ENCODE peak calls at places on chromosomes 7 and 10, in ten cellular contexts. O is transverse colon, M is A549, Z is stomach, H is NB4, B is HCT116, U is right lobe of liver, W is uterus, N is ovary, L is body of pancreas. D is an unnamed sample.
A peak's percentile ranks its signal among the peaks of the same experiment; 100 is the strongest.

GRCh38 chr10:77325233-77325537 is 312.4 kb downstream of the KCNMA1 start:
- DNase-seq in O (peak; percentile 10), M (no peak), Z (peak; percentile 68), H (no peak), B (no peak), U (no peak), W (no peak), N (no peak), L (peak; percentile 62), D (no peak)

GRCh38 chr7:107091306-107091705 is 46.8 kb downstream of the PRKAR2B start:
- DNase-seq in O (no peak), M (no peak), Z (no peak), H (no peak), B (no peak), U (no peak), W (no peak), N (no peak), L (no peak), D (no peak)

GRCh38 chr7:98418636-98419315 is 17.9 kb upstream of the BAIAP2L1 start:
- DNase-seq in O (peak; percentile 78), M (peak; percentile 100), Z (peak; percentile 84), H (peak; percentile 78), B (peak; percentile 99), U (peak; percentile 93), W (no peak), N (no peak), L (peak; percentile 81), D (no peak)

GRCh38 chr7:45215611-45216062 is 58.0 kb downstream of the RAMP3 start:
- DNase-seq in O (no peak), M (no peak), Z (no peak), H (no peak), B (no peak), U (no peak), W (no peak), N (no peak), L (peak; percentile 26), D (no peak)

GRCh38 chr10:133263674-133264073 is 13.0 kb downstream of the ADAM8 start:
- DNase-seq in O (no peak), M (no peak), Z (no peak), H (no peak), B (no peak), U (no peak), W (no peak), N (no peak), L (no peak), D (no peak)

GRCh38 chr7:69833964-69834363 is 235.7 kb downstream of the AUTS2 start:
- DNase-seq in O (no peak), M (no peak), Z (no peak), H (no peak), B (no peak), U (no peak), W (no peak), N (no peak), L (no peak), D (peak; percentile 39)

GRCh38 chr10:13614530-13615332 is 28.0 kb downstream of the PRPF18 start:
- DNase-seq in O (no peak), M (no peak), Z (no peak), H (no peak), B (no peak), U (no peak), W (no peak), N (no peak), L (no peak), D (no peak)

GRCh38 chr7:2510909-2511768 is 8.4 kb upstream of the LFNG start:
- DNase-seq in O (peak; percentile 61), M (no peak), Z (peak; percentile 69), H (peak; percentile 86), B (no peak), U (no peak), W (no peak), N (no peak), L (peak; percentile 53), D (no peak)

GRCh38 chr10:27099448-27099847 is 846 bp downstream of the ANKRD26 start:
- DNase-seq in O (no peak), M (no peak), Z (no peak), H (no peak), B (no peak), U (no peak), W (no peak), N (no peak), L (no peak), D (no peak)

GRCh38 chr10:27104919-27105318 is 4.6 kb upstream of the ANKRD26 start:
- DNase-seq in O (no peak), M (no peak), Z (no peak), H (peak; percentile 1), B (no peak), U (no peak), W (no peak), N (no peak), L (no peak), D (no peak)

GRCh38 chr10:27100800-27101347 is 580 bp upstream of the ANKRD26 start:
- DNase-seq in O (no peak), M (no peak), Z (no peak), H (peak; percentile 6), B (no peak), U (no peak), W (peak; percentile 16), N (no peak), L (peak; percentile 14), D (no peak)

DNA sequence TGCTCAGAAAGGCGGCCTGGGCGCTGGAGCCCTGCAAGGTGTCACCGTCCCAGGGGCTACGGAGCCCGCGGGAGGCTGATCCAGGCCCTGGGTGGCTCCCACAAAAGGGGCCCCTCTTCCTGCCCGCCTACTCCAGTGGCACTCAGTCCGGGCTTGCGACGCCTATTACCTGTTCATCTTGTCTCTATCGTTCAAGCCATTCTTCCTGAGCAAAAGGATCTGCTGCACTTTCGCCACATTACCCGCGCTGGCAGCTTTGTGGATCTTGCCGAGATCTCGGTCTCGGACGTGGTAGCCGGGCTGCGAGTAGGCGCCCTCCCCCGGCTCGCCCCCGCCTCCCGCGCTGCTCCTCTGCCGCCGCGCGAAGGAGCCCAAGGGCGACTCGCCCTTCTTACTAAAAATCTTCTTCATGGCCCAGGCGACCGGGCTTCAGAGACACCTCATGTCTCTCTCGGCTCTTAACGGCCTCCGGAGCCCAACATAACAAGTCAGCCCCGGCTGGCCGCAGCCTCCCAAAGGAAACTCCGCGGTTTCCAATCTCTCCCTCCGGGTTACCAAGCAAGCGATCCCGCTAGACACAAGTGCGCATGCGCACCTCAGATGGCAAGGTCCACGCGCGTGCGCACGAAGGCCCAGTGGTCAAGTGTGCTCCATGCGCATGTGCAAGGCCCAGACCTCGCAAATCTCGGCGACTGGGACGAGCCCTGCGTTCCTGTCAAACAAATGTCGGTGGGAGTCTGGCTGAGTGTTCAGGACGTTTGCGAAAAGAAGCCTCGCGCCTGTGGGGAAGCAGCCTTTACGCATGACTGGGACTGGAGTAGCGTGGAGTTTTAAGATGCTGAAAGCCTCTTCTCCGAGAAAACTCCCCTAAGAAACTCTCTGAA is at the start of gene ANKRD26:
- DNase-seq in O (peak; percentile 99), M (peak; percentile 92), Z (peak; percentile 99), H (peak; percentile 91), B (peak; percentile 94), U (peak; percentile 97), W (peak; percentile 98), N (peak; percentile 99), L (peak; percentile 99), D (peak; percentile 99)
- TF ChIP-seq POLR2A in O (peak; percentile 80), M (peak; percentile 91), Z (no peak), H (peak; percentile 66), B (peak; percentile 94), U (peak; percentile 78), W (peak; percentile 82), N (peak; percentile 69), L (peak; percentile 84), D (no peak)

GRCh38 chr10:122020202-122020601 is 31.2 kb downstream of the TACC2 start:
- DNase-seq in O (no peak), M (no peak), Z (no peak), H (no peak), B (no peak), U (no peak), W (no peak), N (no peak), L (no peak), D (no peak)

GRCh38 chr10:122021828-122022227 is 32.9 kb downstream of the TACC2 start:
- DNase-seq in O (no peak), M (no peak), Z (no peak), H (no peak), B (no peak), U (no peak), W (no peak), N (no peak), L (peak; percentile 13), D (no peak)

GRCh38 chr10:122022276-122022675 is 33.3 kb downstream of the TACC2 start:
- DNase-seq in O (no peak), M (no peak), Z (no peak), H (no peak), B (no peak), U (no peak), W (no peak), N (no peak), L (no peak), D (no peak)

GRCh38 chr10:122019414-122019975 is 30.5 kb downstream of the TACC2 start:
- DNase-seq in O (peak; percentile 89), M (no peak), Z (peak; percentile 87), H (no peak), B (no peak), U (peak; percentile 83), W (no peak), N (no peak), L (peak; percentile 81), D (no peak)

GRCh38 chr10:122021421-122021820 is 32.5 kb downstream of the TACC2 start:
- DNase-seq in O (no peak), M (no peak), Z (peak; percentile 86), H (no peak), B (no peak), U (no peak), W (no peak), N (no peak), L (peak; percentile 59), D (no peak)
- H3K4me3 ChIP-seq in O (no peak overlapping the region), M (no peak overlapping the region), Z (peak overlapping the region; percentile 16), H (no peak overlapping the region), B (no peak overlapping the region), U (no peak overlapping the region), W (no peak overlapping the region), N (no peak overlapping the region), L (no peak overlapping the region), D (peak overlapping the region; percentile 37)

DNA sequence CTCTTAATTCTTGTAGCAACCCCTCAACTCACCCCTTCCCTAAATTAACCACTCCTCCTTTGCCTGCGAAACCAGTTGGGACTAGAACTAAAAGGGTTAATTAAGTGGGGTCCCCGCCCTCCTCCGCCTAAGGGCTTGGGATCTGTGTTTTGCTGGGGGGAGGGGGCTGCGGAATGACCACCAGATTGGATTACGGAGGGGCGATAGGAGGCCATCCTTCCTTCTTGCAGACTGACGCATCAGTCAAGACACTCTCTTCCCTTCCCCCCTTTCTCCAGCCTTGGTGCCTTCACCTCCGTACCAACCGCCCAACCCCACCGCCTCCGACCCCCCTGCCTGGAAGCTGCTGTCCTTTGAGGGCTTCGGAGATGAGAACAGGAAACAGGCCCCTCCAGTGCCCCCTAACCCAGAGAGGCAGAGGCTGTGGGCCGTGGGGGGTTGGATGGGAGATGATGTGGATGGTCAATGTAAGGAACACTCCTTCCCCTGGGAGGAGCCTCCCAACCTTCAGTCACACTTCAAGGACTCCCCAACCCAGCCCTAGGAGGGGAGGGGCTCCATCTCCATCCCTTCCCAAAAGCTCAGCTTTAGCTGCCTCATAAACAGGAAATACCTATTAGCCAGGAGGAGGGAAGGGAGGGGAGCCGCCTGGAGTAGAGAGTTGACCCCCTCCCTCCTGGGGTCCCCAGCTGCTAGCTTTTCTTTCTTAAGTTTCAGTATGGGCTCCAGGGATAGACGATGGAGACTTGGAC is 995 bp upstream of the LDB1 start:
- DNase-seq in O (peak; percentile 66), M (no peak), Z (peak; percentile 38), H (no peak), B (no peak), U (peak; percentile 54), W (peak; percentile 95), N (peak; percentile 92), L (no peak), D (no peak)
- TF ChIP-seq POLR2A in O (peak; percentile 3), M (no peak), Z (no peak), H (no peak), B (no peak), U (no peak), W (peak; percentile 85), N (peak; percentile 89), L (no peak), D (peak; percentile 40)

DNA sequence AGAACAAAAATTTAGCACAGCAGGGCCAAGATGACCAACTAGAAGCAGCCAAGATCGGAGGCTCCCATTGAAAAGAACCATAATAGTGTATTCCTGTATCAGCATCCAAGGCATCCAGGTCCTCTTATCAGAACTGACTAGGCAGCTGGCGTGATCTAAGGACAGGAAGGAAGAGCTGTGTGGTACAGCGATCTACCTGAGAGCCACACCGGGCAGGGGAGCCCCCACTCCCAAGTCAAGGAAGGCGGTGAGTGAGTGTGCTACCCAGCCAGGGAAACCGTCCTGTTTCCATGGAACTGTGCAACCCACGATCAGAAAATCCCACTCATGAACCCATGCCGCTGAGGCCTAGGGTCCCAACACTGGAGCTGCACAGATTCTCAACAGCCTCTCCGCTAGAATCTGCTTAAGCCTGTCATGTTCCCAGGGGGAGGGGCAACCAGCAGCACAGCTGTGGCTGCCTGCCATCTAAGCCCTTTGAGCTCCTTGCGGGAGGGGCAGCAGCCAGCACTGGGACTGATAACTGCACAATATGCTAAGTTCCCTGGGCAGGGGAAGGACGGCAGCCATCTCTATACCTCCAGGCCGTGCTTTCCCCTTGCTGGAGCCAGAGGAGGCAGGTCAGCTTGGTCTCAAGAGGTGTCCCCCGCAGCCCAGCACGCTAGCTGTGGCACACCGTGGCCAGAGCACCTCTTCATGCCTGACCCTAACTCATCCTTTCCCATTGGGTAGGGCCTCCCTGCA is 213.0 kb upstream of the SMIM30 start:
- DNase-seq in O (no peak), M (no peak), Z (no peak), H (no peak), B (no peak), U (no peak), W (peak; percentile 9), N (no peak), L (peak; percentile 29), D (no peak)
- H3K4me3 ChIP-seq in O (no peak overlapping the region), M (no peak overlapping the region), Z (no peak overlapping the region), H (no peak overlapping the region), B (no peak overlapping the region), U (no peak overlapping the region), W (no peak overlapping the region), N (no peak overlapping the region), L (no peak overlapping the region), D (no peak overlapping the region)

D was measured in esophagus muscularis mucosa.